ENCODE peak calls at places on chromosomes 6 and 20, in seven cellular contexts. V is IMR-90, M is H1, I is H9, Z is neuronal stem cell, H is mesenchymal stem cell, F is trophoblast cell. A is an unnamed sample. For H3K4me1, the result is how much of the 10 kb centered on the place peaks cover.

GRCh38 chr20:58268421-58268821 is 40.0 kb upstream of the ANKRD60 start:
- DNase-seq in V (no peak), M (no peak), F (no peak), Z (no peak), H (no peak), I (no peak), A (no peak)

GRCh38 chr6:115728171-115728570 is 332.5 kb downstream of the FRK start:
- DNase-seq in V (no peak), F (no peak), M (no peak), I (no peak), H (no peak), Z (no peak), A (no peak)

GRCh38 chr6:80528115-80528514 is 421.6 kb downstream of the BCKDHB start:
- DNase-seq in F (no peak), V (peak), H (peak), Z (no peak), M (no peak), I (no peak), A (peak)

GRCh38 chr20:25038103-25038410 is 19.9 kb downstream of the ACSS1 start:
- DNase-seq in M (no peak), H (peak), I (no peak), V (no peak), F (no peak), Z (no peak), A (no peak)

GRCh38 chr20:555933-556332 is 12.3 kb upstream of the CSNK2A1 start:
- DNase-seq in V (peak), H (no peak), F (no peak), M (no peak), Z (no peak), I (no peak), A (peak)

GRCh38 chr6:148263010-148263409 is 79.6 kb upstream of the SASH1 start:
- DNase-seq in H (no peak), F (peak), V (no peak), M (no peak), I (no peak), Z (no peak), A (no peak)

GRCh38 chr20:24605937-24606455 is 136.6 kb downstream of the SYNDIG1 start:
- DNase-seq in F (no peak), H (no peak), V (no peak), M (no peak), Z (no peak), I (no peak), A (no peak)

GRCh38 chr20:1835531-1835930 is 59.7 kb upstream of the SIRPA start:
- DNase-seq in M (no peak), H (no peak), I (no peak), Z (no peak), V (no peak), F (no peak), A (no peak)

GRCh38 chr6:6556738-6557503 is 31.6 kb upstream of the LY86 start:
- DNase-seq in H (peak), I (peak), M (peak), V (peak), F (peak), Z (peak), A (peak)

GRCh38 chr6:141475269-141475668 is 657.5 kb upstream of the GJE1 start:
- DNase-seq in M (no peak), F (no peak), I (no peak), Z (no peak), V (peak), H (peak), A (no peak)

GRCh38 chr6:1110164-1110563 is 201.7 kb upstream of the FOXQ1 start:
- DNase-seq in V (no peak), H (no peak), M (no peak), F (no peak), Z (no peak), I (no peak), A (no peak)

GRCh38 chr20:5767493-5768098 is 17.4 kb downstream of the SHLD1 start:
- DNase-seq in I (no peak), F (no peak), V (no peak), Z (no peak), H (no peak), M (no peak), A (no peak)

GRCh38 chr6:2970034-2970685 is 1.2 kb downstream of the SERPINB6 start:
- DNase-seq in I (peak), V (peak), M (no peak), Z (peak), H (peak), F (peak), A (no peak)

GRCh38 chr6:165571068-165571682 is 91.9 kb downstream of the PDE10A start:
- DNase-seq in H (peak), M (no peak), F (peak), Z (no peak), I (no peak), V (peak), A (peak)

GRCh38 chr6:3032986-3033385 is 33.3 kb downstream of the NQO2 start:
- DNase-seq in V (peak), I (no peak), F (no peak), Z (no peak), M (no peak), H (no peak), A (no peak)

GRCh38 chr6:43453831-43454230 is 1.5 kb downstream of the DLK2 start:
- DNase-seq in M (no peak), F (no peak), V (no peak), Z (no peak), I (no peak), H (no peak), A (no peak)

GRCh38 chr6:141218583-141218982 is 914.1 kb upstream of the GJE1 start:
- DNase-seq in F (no peak), H (no peak), M (no peak), V (no peak), I (no peak), Z (no peak), A (no peak)

GRCh38 chr6:139882977-139883728 is 508.7 kb upstream of the CITED2 start:
- DNase-seq in Z (no peak), M (no peak), F (no peak), I (no peak), V (peak), H (peak), A (peak)

GRCh38 chr6:42562788-42563187 is 1.0 kb upstream of the UBR2 start:
- DNase-seq in M (no peak), F (no peak), H (no peak), Z (no peak), I (no peak), V (no peak), A (no peak)

GRCh38 chr20:53748821-53749402 is 155.3 kb upstream of the ZNF217 start:
- DNase-seq in F (peak), H (peak), M (no peak), Z (no peak), V (peak), I (no peak), A (no peak)

GRCh38 chr20:54197621-54198604 is 10.0 kb upstream of the PFDN4 start:
- DNase-seq in Z (no peak), I (no peak), M (no peak), V (peak), F (no peak), H (no peak), A (peak)

GRCh38 chr6:113901482-113901881 is 44.3 kb downstream of the MARCKS start:
- DNase-seq in H (no peak), V (peak), Z (no peak), I (no peak), F (no peak), M (no peak), A (no peak)
- H2BK5ac ChIP-seq in H (no peak), V (no peak), Z (no peak), I (no peak), F (no peak), M (no peak), A (no peak)

GRCh38 chr6:113347420-113347819 is 509.7 kb upstream of the MARCKS start:
- DNase-seq in M (no peak), V (peak), Z (no peak), I (no peak), H (peak), F (no peak), A (peak)
- H3K4me1 ChIP-seq in M (under half), V (under half), Z (under half), I (under half), H (under half), F (under half), A (under half)

GRCh38 chr20:50341880-50342637 is 151.4 kb downstream of the CEBPB start:
- DNase-seq in F (no peak), Z (no peak), H (no peak), I (no peak), V (no peak), M (no peak), A (no peak)
- H2BK5ac ChIP-seq in F (no peak), Z (no peak), H (no peak), I (no peak), V (no peak), M (no peak), A (no peak)

GRCh38 chr6:157078326-157078725 is 245.0 kb downstream of the TMEM242 start:
- DNase-seq in M (no peak), F (no peak), V (no peak), H (no peak), Z (no peak), I (no peak), A (no peak)

GRCh38 chr6:157076427-157076774 is 246.9 kb downstream of the TMEM242 start:
- DNase-seq in Z (no peak), M (no peak), F (no peak), V (no peak), H (no peak), I (no peak), A (no peak)

GRCh38 chr6:157075549-157076426 is 247.5 kb downstream of the TMEM242 start:
- DNase-seq in V (peak), I (no peak), H (no peak), M (no peak), Z (no peak), F (no peak), A (peak)

GRCh38 chr6:157079277-157079676 is 244.0 kb downstream of the TMEM242 start:
- DNase-seq in F (no peak), V (no peak), H (no peak), Z (no peak), M (no peak), I (no peak), A (no peak)

DNA sequence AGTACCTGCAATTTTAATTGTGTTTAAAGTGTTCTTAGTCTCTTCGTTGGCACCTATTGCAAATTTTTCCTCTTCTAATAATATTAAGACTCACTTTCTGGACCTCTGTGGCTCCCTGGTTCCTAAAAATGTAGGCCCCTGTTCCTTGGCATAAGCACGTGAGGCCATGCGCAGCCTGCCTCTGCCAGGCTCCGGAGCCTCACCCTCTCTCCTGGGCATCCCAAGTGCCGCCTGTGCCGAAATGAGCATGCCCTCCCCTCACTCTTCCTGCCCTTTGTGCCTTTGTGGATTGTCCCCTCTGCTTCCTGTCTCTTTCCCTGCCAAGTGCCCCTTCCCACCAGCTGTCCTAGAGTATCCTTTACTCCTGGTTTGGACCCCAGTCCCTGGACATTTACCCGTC is 246.1 kb downstream of the TMEM242 start:
- DNase-seq in I (no peak), V (no peak), M (no peak), F (no peak), H (no peak), Z (no peak), A (no peak)
- H3K4me1 ChIP-seq in I (under half), V (under half), M (under half), F (under half), H (under half), Z (under half), A (under half)

DNA sequence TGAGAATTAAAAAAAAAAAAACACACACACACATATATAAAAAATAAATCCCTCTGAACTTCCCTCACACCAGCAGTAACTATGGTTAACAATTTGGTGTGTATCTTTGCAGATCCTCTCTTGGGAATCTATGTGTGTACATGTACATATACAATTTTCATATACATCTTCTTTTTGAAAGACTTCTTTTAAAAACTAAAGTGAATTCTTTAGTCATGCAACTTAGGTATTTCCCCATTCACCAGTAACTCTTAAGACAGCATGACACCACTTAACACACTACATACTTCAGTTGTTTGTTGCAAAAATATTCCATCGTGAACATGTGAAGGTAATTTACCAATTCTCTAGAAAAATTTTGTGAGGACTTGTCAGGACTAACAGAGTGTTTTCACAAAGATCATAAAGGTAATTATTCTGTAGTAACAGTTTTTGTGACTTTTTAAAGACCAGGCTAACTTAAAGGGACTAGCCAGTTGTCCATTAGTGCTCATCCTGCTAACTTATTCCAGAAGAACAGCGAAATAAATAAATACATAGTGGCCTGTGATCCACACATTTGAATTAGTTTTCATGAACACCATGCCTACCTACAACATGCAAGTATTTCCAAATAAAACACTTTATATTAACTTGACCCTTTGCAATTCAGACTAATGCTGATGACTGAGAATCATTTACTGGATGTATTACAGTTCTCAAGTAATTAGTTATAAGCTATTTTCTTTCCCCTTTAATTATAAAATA is 12.1 kb downstream of the RBM39 start:
- DNase-seq in Z (no peak), I (no peak), H (no peak), F (no peak), V (no peak), M (no peak), A (no peak)
- H2BK5ac ChIP-seq in Z (no peak), I (no peak), H (no peak), F (no peak), V (no peak), M (no peak), A (no peak)

GRCh38 chr6:166621114-166621540 is 5.9 kb downstream of the RPS6KA2 start:
- DNase-seq in F (no peak), H (no peak), Z (no peak), M (no peak), I (peak), V (no peak), A (peak)
- H3K4me1 ChIP-seq in F (under half), H (under half), Z (under half), M (under half), I (under half), V (under half), A (under half)

GRCh38 chr6:87012743-87013142 is 75.4 kb downstream of the HTR1E start:
- DNase-seq in F (no peak), I (no peak), H (no peak), M (no peak), Z (no peak), V (no peak), A (no peak)
- H2BK5ac ChIP-seq in F (no peak), I (no peak), H (no peak), M (no peak), Z (no peak), V (no peak), A (no peak)

GRCh38 chr20:45358282-45359068 is 4.5 kb upstream of the SYS1 start:
- DNase-seq in V (peak), Z (no peak), F (peak), I (no peak), H (peak), M (no peak), A (no peak)
- H3K4me1 ChIP-seq in V (under half), Z (under half), F (under half), I (under half), H (under half), M (under half), A (under half)